ENCODE peak calls at places on chromosomes 11 and 22, in eight cellular contexts. One of them, this sample, is unnamed.

GRCh38 chr11:92811341-92811740 is 158.1 kb upstream of the MTNR1B start:
- DNase-seq in lung microvascular endothelial cell: no peak
- DNase-seq in activated naive CD4-positive, alpha-beta T cell: no peak
- DNase-seq in ELF-1: no peak
- DNase-seq in Peyer's patch: no peak
- DNase-seq in posterior cingulate gyrus: no peak
- DNase-seq in cardiac muscle cell: no peak
- DNase-seq in memory B cell: no peak
- DNase-seq in this sample: no peak

GRCh38 chr22:38796262-38796957 is 2.5 kb upstream of the DNAL4 start:
- DNase-seq in activated naive CD4-positive, alpha-beta T cell: no peak
- DNase-seq in memory B cell: no peak
- DNase-seq in lung microvascular endothelial cell: no peak
- DNase-seq in cardiac muscle cell: peak
- DNase-seq in ELF-1: no peak
- DNase-seq in posterior cingulate gyrus: no peak
- DNase-seq in Peyer's patch: no peak
- DNase-seq in this sample: no peak

GRCh38 chr22:48539261-48539660 is 1288.4 kb downstream of the BRD1 start:
- DNase-seq in Peyer's patch: no peak
- DNase-seq in posterior cingulate gyrus: no peak
- DNase-seq in lung microvascular endothelial cell: no peak
- DNase-seq in activated naive CD4-positive, alpha-beta T cell: no peak
- DNase-seq in memory B cell: no peak
- DNase-seq in ELF-1: no peak
- DNase-seq in cardiac muscle cell: no peak
- DNase-seq in this sample: no peak

GRCh38 chr11:11504071-11504470 is 117.7 kb downstream of the GALNT18 start:
- DNase-seq in activated naive CD4-positive, alpha-beta T cell: no peak
- DNase-seq in posterior cingulate gyrus: no peak
- DNase-seq in memory B cell: no peak
- DNase-seq in cardiac muscle cell: no peak
- DNase-seq in ELF-1: no peak
- DNase-seq in Peyer's patch: no peak
- DNase-seq in lung microvascular endothelial cell: no peak
- DNase-seq in this sample: no peak

GRCh38 chr22:48749555-48750227 is 1078.0 kb downstream of the BRD1 start:
- DNase-seq in cardiac muscle cell: no peak
- DNase-seq in ELF-1: no peak
- DNase-seq in memory B cell: no peak
- DNase-seq in posterior cingulate gyrus: no peak
- DNase-seq in activated naive CD4-positive, alpha-beta T cell: no peak
- DNase-seq in Peyer's patch: no peak
- DNase-seq in lung microvascular endothelial cell: no peak
- DNase-seq in this sample: no peak

GRCh38 chr11:126231725-126232459 is 20.3 kb downstream of the FAM118B start:
- DNase-seq in lung microvascular endothelial cell: peak
- DNase-seq in posterior cingulate gyrus: no peak
- DNase-seq in memory B cell: no peak
- DNase-seq in cardiac muscle cell: peak
- DNase-seq in activated naive CD4-positive, alpha-beta T cell: no peak
- DNase-seq in Peyer's patch: no peak
- DNase-seq in ELF-1: no peak
- DNase-seq in this sample: no peak

GRCh38 chr11:130522284-130522961 is 74.0 kb downstream of the ADAMTS15 start:
- DNase-seq in activated naive CD4-positive, alpha-beta T cell: no peak
- DNase-seq in ELF-1: peak
- DNase-seq in cardiac muscle cell: peak
- DNase-seq in memory B cell: no peak
- DNase-seq in posterior cingulate gyrus: peak
- DNase-seq in lung microvascular endothelial cell: peak
- DNase-seq in Peyer's patch: peak
- DNase-seq in this sample: no peak

GRCh38 chr22:50010676-50011446 is 1.7 kb downstream of the IL17REL start:
- DNase-seq in ELF-1: no peak
- DNase-seq in cardiac muscle cell: no peak
- DNase-seq in posterior cingulate gyrus: no peak
- DNase-seq in Peyer's patch: peak
- DNase-seq in lung microvascular endothelial cell: no peak
- DNase-seq in activated naive CD4-positive, alpha-beta T cell: peak
- DNase-seq in memory B cell: peak
- DNase-seq in this sample: no peak

GRCh38 chr11:2917842-2918490 is 11.3 kb downstream of the PHLDA2 start:
- DNase-seq in activated naive CD4-positive, alpha-beta T cell: no peak
- DNase-seq in ELF-1: no peak
- DNase-seq in posterior cingulate gyrus: no peak
- DNase-seq in cardiac muscle cell: no peak
- DNase-seq in Peyer's patch: no peak
- DNase-seq in memory B cell: no peak
- DNase-seq in lung microvascular endothelial cell: no peak
- DNase-seq in this sample: no peak

GRCh38 chr22:38799265-38800002 is 5.5 kb upstream of the DNAL4 start:
- DNase-seq in lung microvascular endothelial cell: no peak
- DNase-seq in ELF-1: no peak
- DNase-seq in posterior cingulate gyrus: no peak
- DNase-seq in activated naive CD4-positive, alpha-beta T cell: no peak
- DNase-seq in Peyer's patch: no peak
- DNase-seq in memory B cell: no peak
- DNase-seq in cardiac muscle cell: peak
- DNase-seq in this sample: no peak

GRCh38 chr11:102590646-102591045 is 34.5 kb downstream of the MMP20 start:
- DNase-seq in ELF-1: no peak
- DNase-seq in Peyer's patch: no peak
- DNase-seq in cardiac muscle cell: no peak
- DNase-seq in activated naive CD4-positive, alpha-beta T cell: no peak
- DNase-seq in memory B cell: no peak
- DNase-seq in posterior cingulate gyrus: no peak
- DNase-seq in lung microvascular endothelial cell: no peak
- DNase-seq in this sample: no peak

GRCh38 chr11:41954034-41954433 is 494.6 kb upstream of the LRRC4C start:
- DNase-seq in posterior cingulate gyrus: no peak
- DNase-seq in activated naive CD4-positive, alpha-beta T cell: no peak
- DNase-seq in lung microvascular endothelial cell: no peak
- DNase-seq in memory B cell: no peak
- DNase-seq in Peyer's patch: no peak
- DNase-seq in cardiac muscle cell: peak
- DNase-seq in ELF-1: no peak
- DNase-seq in this sample: no peak

GRCh38 chr11:22275600-22275999 is 62.6 kb upstream of the SLC17A6 start:
- DNase-seq in lung microvascular endothelial cell: no peak
- DNase-seq in memory B cell: no peak
- DNase-seq in posterior cingulate gyrus: no peak
- DNase-seq in ELF-1: no peak
- DNase-seq in Peyer's patch: no peak
- DNase-seq in cardiac muscle cell: no peak
- DNase-seq in activated naive CD4-positive, alpha-beta T cell: no peak
- DNase-seq in this sample: no peak

GRCh38 chr11:59706518-59707285 is 6.9 kb downstream of the OR10V1 start:
- DNase-seq in posterior cingulate gyrus: no peak
- DNase-seq in cardiac muscle cell: peak
- DNase-seq in Peyer's patch: no peak
- DNase-seq in activated naive CD4-positive, alpha-beta T cell: no peak
- DNase-seq in lung microvascular endothelial cell: peak
- DNase-seq in memory B cell: no peak
- DNase-seq in ELF-1: peak
- DNase-seq in this sample: no peak

GRCh38 chr22:32606181-32606580 is 131.6 kb downstream of the FBXO7 start:
- DNase-seq in activated naive CD4-positive, alpha-beta T cell: no peak
- DNase-seq in Peyer's patch: no peak
- DNase-seq in posterior cingulate gyrus: no peak
- DNase-seq in memory B cell: no peak
- DNase-seq in cardiac muscle cell: no peak
- DNase-seq in lung microvascular endothelial cell: no peak
- DNase-seq in ELF-1: no peak
- DNase-seq in this sample: no peak

GRCh38 chr11:127651175-127651887 is 650.8 kb upstream of the KIRREL3 start:
- DNase-seq in memory B cell: no peak
- DNase-seq in activated naive CD4-positive, alpha-beta T cell: no peak
- DNase-seq in cardiac muscle cell: no peak
- DNase-seq in posterior cingulate gyrus: no peak
- DNase-seq in Peyer's patch: no peak
- DNase-seq in ELF-1: no peak
- DNase-seq in lung microvascular endothelial cell: peak
- DNase-seq in this sample: no peak

GRCh38 chr22:43446881-43447280 is 35.1 kb downstream of the MPPED1 start:
- DNase-seq in Peyer's patch: no peak
- DNase-seq in cardiac muscle cell: no peak
- DNase-seq in lung microvascular endothelial cell: peak
- DNase-seq in activated naive CD4-positive, alpha-beta T cell: no peak
- DNase-seq in posterior cingulate gyrus: no peak
- DNase-seq in memory B cell: no peak
- DNase-seq in ELF-1: no peak
- DNase-seq in this sample: no peak

GRCh38 chr11:79708319-79708928 is 267.6 kb upstream of the TENM4 start:
- DNase-seq in activated naive CD4-positive, alpha-beta T cell: no peak
- DNase-seq in posterior cingulate gyrus: no peak
- DNase-seq in ELF-1: peak
- DNase-seq in cardiac muscle cell: peak
- DNase-seq in lung microvascular endothelial cell: no peak
- DNase-seq in Peyer's patch: no peak
- DNase-seq in memory B cell: no peak
- DNase-seq in this sample: no peak

GRCh38 chr22:39256186-39256552 is 11.4 kb upstream of the PDGFB start:
- DNase-seq in memory B cell: no peak
- DNase-seq in posterior cingulate gyrus: no peak
- DNase-seq in Peyer's patch: no peak
- DNase-seq in activated naive CD4-positive, alpha-beta T cell: no peak
- DNase-seq in cardiac muscle cell: no peak
- DNase-seq in lung microvascular endothelial cell: no peak
- DNase-seq in ELF-1: no peak
- DNase-seq in this sample: no peak

This sample was measured in central memory CD8-positive, alpha-beta T cell.